ENCODE peak calls at places on chromosomes 11 and 22, in nine cellular contexts. G, B, I, Z, L, J, P, U and W are unnamed samples.

GRCh38 chr22:20182378-20182777 is 31.5 kb upstream of the CCDC188 start:
- DNase-seq in L (no peak), Z (no peak), P (no peak), I (no peak), J (no peak), U (no peak), G (no peak), B (no peak), W (no peak)

GRCh38 chr11:1943977-1944376 is 3.2 kb upstream of the MRPL23 start:
- DNase-seq in P (peak), G (peak), B (no peak), U (no peak), Z (peak), J (peak), L (no peak), I (no peak), W (peak)

GRCh38 chr11:7668911-7669310 is 4.4 kb downstream of the CYB5R2 start:
- DNase-seq in J (no peak), Z (no peak), G (no peak), B (no peak), U (no peak), L (no peak), I (no peak), P (no peak), W (no peak)

GRCh38 chr11:124113890-124114289 is 1.4 kb upstream of the VWA5A start:
- DNase-seq in Z (no peak), G (peak), J (peak), U (no peak), P (no peak), I (no peak), B (no peak), L (no peak), W (no peak)

GRCh38 chr22:31585161-31585859 is 76.7 kb downstream of the PISD start:
- DNase-seq in G (peak), L (no peak), B (peak), Z (no peak), U (no peak), J (peak), P (no peak), I (no peak), W (peak)

GRCh38 chr11:327581-327923 is 6.9 kb upstream of the IFITM3 start:
- DNase-seq in J (no peak), P (no peak), G (no peak), U (no peak), L (no peak), Z (no peak), B (no peak), I (no peak), W (no peak)

GRCh38 chr11:96055706-96056387 is 131.9 kb upstream of the MTMR2 start:
- DNase-seq in I (no peak), L (no peak), B (no peak), G (peak), P (no peak), Z (no peak), J (no peak), U (no peak), W (peak)

GRCh38 chr11:118304227-118304808 is at the start of gene CD3E:
- DNase-seq in Z (no peak), L (no peak), J (peak), P (no peak), U (no peak), I (no peak), B (no peak), G (no peak), W (peak)

GRCh38 chr22:30728829-30729228 is 34.2 kb downstream of the OSBP2 start:
- DNase-seq in U (no peak), P (no peak), J (no peak), L (no peak), B (no peak), I (no peak), G (no peak), Z (no peak), W (no peak)

GRCh38 chr11:77821349-77821851 is 456 bp downstream of the AAMDC start:
- DNase-seq in U (peak), G (peak), J (peak), P (peak), Z (no peak), L (no peak), B (no peak), I (peak), W (peak)

GRCh38 chr11:93740031-93740801 is 1.1 kb downstream of the TAF1D start:
- DNase-seq in G (peak), L (no peak), P (no peak), J (peak), I (no peak), U (peak), Z (no peak), B (no peak), W (peak)

GRCh38 chr11:67997460-67997921 is 6.4 kb downstream of the UNC93B1 start:
- DNase-seq in L (no peak), B (no peak), Z (no peak), I (no peak), G (no peak), U (no peak), P (no peak), J (no peak), W (no peak)

GRCh38 chr11:118002010-118002540 is 15.9 kb downstream of the IL10RA start:
- DNase-seq in J (no peak), Z (no peak), B (peak), I (no peak), G (no peak), U (no peak), P (no peak), L (no peak), W (peak)

GRCh38 chr11:62217191-62217748 is 8.8 kb downstream of the SCGB2A1 start:
- DNase-seq in L (no peak), G (no peak), P (no peak), Z (no peak), J (no peak), U (no peak), I (no peak), B (no peak), W (no peak)

GRCh38 chr11:118144869-118145268 is 7.8 kb downstream of the SCN4B start:
- DNase-seq in P (no peak), Z (no peak), L (no peak), G (no peak), B (no peak), U (no peak), I (no peak), J (no peak), W (no peak)

GRCh38 chr22:35064664-35065063 is 1.3 kb upstream of the ISX start:
- DNase-seq in J (no peak), Z (no peak), U (no peak), L (no peak), I (no peak), P (no peak), G (no peak), B (no peak), W (peak)

GRCh38 chr22:20403779-20404140 is 9.8 kb downstream of the ZNF74 start:
- DNase-seq in Z (no peak), B (no peak), G (no peak), L (no peak), P (no peak), U (no peak), I (no peak), J (no peak), W (no peak)

GRCh38 chr11:93652161-93652597 is 9.3 kb upstream of the CEP295 start:
- DNase-seq in U (peak), I (no peak), J (peak), P (no peak), B (no peak), Z (peak), L (no peak), G (peak), W (no peak)

GRCh38 chr11:2262301-2263011 is 7.9 kb downstream of the ASCL2 start:
- DNase-seq in J (no peak), B (peak), I (no peak), L (no peak), P (no peak), U (no peak), Z (no peak), G (no peak), W (no peak)

GRCh38 chr11:3135491-3136440 is 29.3 kb downstream of the OSBPL5 start:
- DNase-seq in P (peak), G (no peak), Z (no peak), L (peak), I (peak), J (no peak), B (no peak), U (no peak), W (peak)

GRCh38 chr11:126419801-126420729 is 64.6 kb downstream of the ST3GAL4 start:
- DNase-seq in L (no peak), G (peak), J (no peak), I (no peak), Z (no peak), P (peak), U (no peak), B (no peak), W (no peak)

GRCh38 chr22:19275104-19275503 is 16.4 kb downstream of the CLTCL1 start:
- DNase-seq in I (no peak), U (no peak), B (no peak), L (no peak), P (no peak), Z (no peak), J (no peak), G (no peak), W (no peak)

GRCh38 chr22:37045958-37046357 is 5.6 kb upstream of the KCTD17 start:
- DNase-seq in L (no peak), Z (no peak), J (no peak), P (no peak), G (peak), B (no peak), I (no peak), U (peak), W (peak)

GRCh38 chr22:23838686-23839468 is at the start of gene DERL3:
- DNase-seq in B (peak), G (peak), Z (peak), J (peak), I (peak), L (peak), U (peak), P (peak), W (peak)

GRCh38 chr22:23841736-23842404 is 3.1 kb upstream of the DERL3 start:
- DNase-seq in B (no peak), L (no peak), I (no peak), U (no peak), P (peak), J (no peak), G (no peak), Z (no peak), W (no peak)

GRCh38 chr22:23837911-23838685 is 708 bp downstream of the DERL3 start:
- DNase-seq in L (peak), G (no peak), I (no peak), Z (peak), U (no peak), P (peak), B (no peak), J (no peak), W (no peak)

GRCh38 chr22:23841292-23841691 is 2.5 kb upstream of the DERL3 start:
- DNase-seq in P (peak), L (no peak), J (no peak), I (no peak), G (no peak), B (no peak), Z (no peak), U (no peak), W (no peak)

DNA sequence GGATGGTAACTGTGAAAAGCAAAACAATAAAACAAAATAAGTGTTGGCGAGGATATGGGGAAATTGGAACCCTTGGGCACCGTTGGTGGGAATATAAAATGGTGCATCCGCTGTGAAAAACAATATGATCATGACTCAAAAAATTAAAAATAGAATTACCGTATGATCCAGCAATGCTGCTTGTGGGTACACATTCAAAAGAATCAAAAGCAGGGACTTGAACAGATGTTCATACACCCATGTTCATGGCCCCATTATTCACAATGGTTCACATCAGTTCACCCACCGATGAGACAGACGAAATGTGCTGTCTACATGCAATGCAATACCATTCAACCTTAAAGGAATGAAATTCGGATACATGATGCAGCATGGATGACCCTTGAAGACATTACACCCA is 1.2 kb upstream of the DERL3 start:
- DNase-seq in I (no peak), J (no peak), P (no peak), L (no peak), U (no peak), B (no peak), Z (no peak), G (no peak), W (no peak)
- TF ChIP-seq CTCF in I (no peak), J (no peak), P (no peak), L (no peak), U (no peak), B (no peak), Z (no peak), G (no peak), W (no peak)

GRCh38 chr11:115215694-115216615 is 288.3 kb downstream of the CADM1 start:
- DNase-seq in I (no peak), B (no peak), Z (no peak), J (no peak), P (no peak), L (peak), U (peak), G (no peak), W (no peak)
- TF ChIP-seq CTCF in I (no peak), B (no peak), Z (peak), J (no peak), P (no peak), L (peak), U (peak), G (peak), W (peak)

GRCh38 chr11:66311965-66312548 is 4.8 kb downstream of the CD248 start:
- DNase-seq in I (peak), P (peak), Z (peak), B (peak), U (peak), L (peak), J (peak), G (peak), W (peak)
- TF ChIP-seq CTCF in I (peak), P (no peak), Z (peak), B (peak), U (peak), L (peak), J (peak), G (peak), W (peak)

DNA sequence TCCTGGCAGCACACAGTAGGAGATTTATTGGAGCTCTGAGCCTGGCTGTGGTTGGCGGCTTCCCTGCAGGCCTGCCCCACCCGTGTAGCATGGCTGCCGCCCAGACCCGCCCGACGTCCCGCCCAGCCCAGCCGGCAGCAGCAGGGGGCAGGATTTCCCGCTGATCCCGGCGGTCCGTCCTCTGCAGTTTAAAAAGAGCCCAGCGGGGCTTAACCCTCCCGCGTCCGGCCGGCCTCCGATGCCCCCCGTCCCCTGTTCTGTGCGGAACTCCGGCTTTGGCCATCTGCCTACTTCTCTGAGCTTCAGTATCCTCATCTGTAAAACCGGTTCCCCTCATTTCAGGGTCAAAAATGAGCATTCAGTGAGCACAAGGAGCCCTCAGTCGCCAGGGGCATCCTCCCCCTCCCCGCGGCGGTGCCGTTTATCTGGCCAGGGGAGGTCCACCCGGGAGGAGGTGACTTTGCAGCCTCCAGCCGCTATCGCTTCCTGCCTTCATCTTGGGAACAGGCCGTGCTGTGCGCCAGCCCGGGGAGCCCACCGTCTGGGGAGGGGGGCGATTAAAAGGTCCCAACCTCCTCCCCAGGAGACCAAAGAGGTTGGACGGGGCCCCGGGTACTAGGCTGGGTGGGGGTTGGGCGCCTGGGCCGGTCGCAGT is at the start of gene GAS2L1:
- DNase-seq in J (peak), U (peak), B (peak), P (peak), I (peak), L (peak), G (peak), Z (peak), W (peak)
- TF ChIP-seq CTCF in J (peak), U (peak), B (peak), P (peak), I (peak), L (peak), G (peak), Z (peak), W (peak)